ENCODE peak calls at places on chromosomes 6 and 20, in six cellular contexts. C is lower lobe of right lung, I is choroid plexus epithelial cell, Y is IMR-90, K is adrenal gland, M is thoracic aorta. E is an unnamed sample.

GRCh38 chr6:18280084-18280483 is 15.8 kb upstream of the DEK start:
- DNase-seq in C (no peak), I (no peak), Y (no peak), K (no peak), M (no peak), E (no peak)

GRCh38 chr20:60206259-60206658 is 248.0 kb downstream of the CDH26 start:
- DNase-seq in C (no peak), I (peak; percentile 37), Y (peak; percentile 49), K (no peak), M (no peak), E (no peak)

GRCh38 chr6:40688214-40688761 is 101.1 kb upstream of the LRFN2 start:
- DNase-seq in C (no peak), I (peak; percentile 16), Y (no peak), K (no peak), M (no peak), E (no peak)

GRCh38 chr20:36085686-36086267 is 68.8 kb upstream of the EPB41L1 start:
- DNase-seq in C (peak; percentile 70), I (peak; percentile 77), Y (peak; percentile 60), K (peak; percentile 47), M (no peak), E (peak; percentile 30)

GRCh38 chr6:92538926-92539325 is 880.4 kb downstream of the EPHA7 start:
- DNase-seq in C (no peak), I (peak; percentile 4), Y (no peak), K (no peak), M (no peak), E (no peak)

GRCh38 chr6:27551607-27552006 is 78.7 kb upstream of the ZNF184 start:
- DNase-seq in C (no peak), I (no peak), Y (no peak), K (no peak), M (no peak), E (no peak)

GRCh38 chr6:169861431-169862045 is 110.1 kb downstream of the ERMARD start:
- DNase-seq in C (no peak), I (no peak), Y (no peak), K (no peak), M (no peak), E (no peak)

GRCh38 chr6:10719386-10720228 is 3.3 kb upstream of the TMEM14C start:
- DNase-seq in C (no peak), I (peak; percentile 47), Y (no peak), K (peak; percentile 29), M (no peak), E (no peak)

GRCh38 chr6:144853603-144854002 is 568.5 kb downstream of the UTRN start:
- DNase-seq in C (no peak), I (no peak), Y (no peak), K (no peak), M (no peak), E (no peak)

GRCh38 chr6:2480267-2480966 is 235.0 kb upstream of the GMDS start:
- DNase-seq in C (no peak), I (peak; percentile 28), Y (no peak), K (peak; percentile 18), M (no peak), E (no peak)

GRCh38 chr6:2478200-2478599 is 232.8 kb upstream of the GMDS start:
- DNase-seq in C (no peak), I (peak; percentile 85), Y (peak; percentile 5), K (no peak), M (no peak), E (no peak)

GRCh38 chr6:2485116-2485515 is 239.7 kb upstream of the GMDS start:
- DNase-seq in C (no peak), I (no peak), Y (no peak), K (no peak), M (no peak), E (no peak)

GRCh38 chr6:2481307-2481706 is 235.9 kb upstream of the GMDS start:
- DNase-seq in C (no peak), I (no peak), Y (no peak), K (no peak), M (no peak), E (no peak)

GRCh38 chr6:2482773-2483172 is 237.4 kb upstream of the GMDS start:
- DNase-seq in C (no peak), I (no peak), Y (no peak), K (no peak), M (no peak), E (no peak)
- TF ChIP-seq CTCF in C (no peak), I (peak; percentile 24), Y (no peak), K (no peak), M (no peak), E (peak; percentile 33)

DNA sequence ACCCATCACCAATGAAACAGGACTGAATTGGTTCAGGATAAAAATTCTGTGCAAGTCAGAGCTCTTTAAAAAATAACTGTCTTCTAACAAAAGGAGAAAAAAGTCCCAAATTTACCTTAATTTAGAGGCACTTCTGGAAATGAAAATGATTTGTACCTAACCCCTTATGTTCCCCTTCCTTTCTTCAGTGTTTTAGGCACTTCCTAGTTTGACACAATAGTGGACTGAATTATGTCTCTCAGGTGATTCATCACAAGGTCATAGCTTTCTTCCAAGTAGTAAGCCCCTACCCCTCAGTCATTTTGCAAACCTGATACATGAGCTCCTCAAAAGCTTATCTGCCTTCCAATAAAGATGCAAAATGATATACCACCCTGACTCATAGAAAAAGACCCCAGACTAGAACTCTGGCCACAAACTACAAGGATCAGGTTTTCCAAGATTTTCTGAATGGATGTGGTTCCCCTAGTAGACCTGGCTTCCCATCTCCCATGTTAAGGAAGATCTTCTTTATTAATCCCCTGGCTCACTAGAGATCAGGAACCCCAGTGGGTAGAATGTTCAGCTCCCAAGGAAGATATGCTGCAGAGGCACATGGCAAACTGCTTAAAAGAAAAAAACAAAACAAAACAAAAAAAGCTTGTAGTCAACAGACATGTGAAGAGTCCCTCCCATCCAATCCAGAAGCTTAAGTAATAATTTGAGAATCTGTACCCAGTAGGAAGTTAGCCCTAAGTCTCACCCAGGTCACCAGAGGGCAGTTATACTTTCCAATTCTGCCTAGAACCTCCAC is 3.6 kb downstream of the PPP1R10 start:
- DNase-seq in C (no peak), I (peak; percentile 47), Y (peak; percentile 52), K (no peak), M (no peak), E (no peak)
- H3K4me3 ChIP-seq in C (no peak overlapping the region), I (no peak overlapping the region), Y (no peak overlapping the region), K (no peak overlapping the region), M (peak overlapping the region; percentile 76), E (no peak overlapping the region)

GRCh38 chr6:100176321-100176950 is 182.4 kb upstream of the MCHR2 start:
- DNase-seq in C (no peak), I (peak; percentile 84), Y (peak; percentile 74), K (no peak), M (no peak), E (peak; percentile 62)
- TF ChIP-seq CTCF in C (peak; percentile 19), I (peak; percentile 70), Y (peak; percentile 58), K (no peak), M (peak; percentile 14), E (peak; percentile 58)

GRCh38 chr6:31465718-31466117 is 32.2 kb upstream of the MICB start:
- DNase-seq in C (no peak), I (no peak), Y (no peak), K (no peak), M (no peak), E (no peak)

GRCh38 chr6:31466466-31466865 is 31.5 kb upstream of the MICB start:
- DNase-seq in C (no peak), I (no peak), Y (no peak), K (no peak), M (no peak), E (no peak)

GRCh38 chr6:31462964-31463940 is 34.7 kb upstream of the MICB start:
- DNase-seq in C (peak; percentile 88), I (peak; percentile 88), Y (peak; percentile 60), K (peak; percentile 91), M (peak; percentile 79), E (no peak)

GRCh38 chr6:31465185-31465536 is 32.8 kb upstream of the MICB start:
- DNase-seq in C (no peak), I (no peak), Y (no peak), K (no peak), M (no peak), E (no peak)

GRCh38 chr6:31464252-31465184 is 33.4 kb upstream of the MICB start:
- DNase-seq in C (no peak), I (no peak), Y (no peak), K (no peak), M (no peak), E (no peak)
- H3K4me3 ChIP-seq in C (peak overlapping the region; percentile 67), I (no peak overlapping the region), Y (no peak overlapping the region), K (no peak overlapping the region), M (peak overlapping the region; percentile 74), E (no peak overlapping the region)

DNA sequence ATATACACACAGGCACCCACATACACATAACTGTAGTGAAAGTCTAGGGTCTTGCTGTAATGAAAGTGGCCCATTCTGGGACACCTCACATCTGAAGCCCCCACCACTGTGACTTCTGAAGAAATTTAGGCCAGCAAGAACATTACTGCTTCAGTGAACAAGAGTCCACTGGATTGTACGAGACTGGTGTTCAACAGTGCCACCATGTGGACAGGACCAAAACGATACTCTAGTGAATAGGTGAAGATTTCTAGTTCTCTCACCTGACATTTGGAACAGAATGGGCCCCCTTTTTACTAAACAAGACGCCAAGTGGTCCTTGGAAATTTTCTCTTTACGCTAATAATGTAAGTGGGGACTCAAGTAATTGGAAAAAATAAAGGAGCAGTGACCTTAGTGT is 156.9 kb downstream of the MAFB start:
- DNase-seq in C (no peak), I (peak; percentile 47), Y (no peak), K (no peak), M (no peak), E (no peak)
- TF ChIP-seq CTCF in C (peak; percentile 13), I (peak; percentile 53), Y (no peak), K (peak; percentile 11), M (no peak), E (peak; percentile 32)

DNA sequence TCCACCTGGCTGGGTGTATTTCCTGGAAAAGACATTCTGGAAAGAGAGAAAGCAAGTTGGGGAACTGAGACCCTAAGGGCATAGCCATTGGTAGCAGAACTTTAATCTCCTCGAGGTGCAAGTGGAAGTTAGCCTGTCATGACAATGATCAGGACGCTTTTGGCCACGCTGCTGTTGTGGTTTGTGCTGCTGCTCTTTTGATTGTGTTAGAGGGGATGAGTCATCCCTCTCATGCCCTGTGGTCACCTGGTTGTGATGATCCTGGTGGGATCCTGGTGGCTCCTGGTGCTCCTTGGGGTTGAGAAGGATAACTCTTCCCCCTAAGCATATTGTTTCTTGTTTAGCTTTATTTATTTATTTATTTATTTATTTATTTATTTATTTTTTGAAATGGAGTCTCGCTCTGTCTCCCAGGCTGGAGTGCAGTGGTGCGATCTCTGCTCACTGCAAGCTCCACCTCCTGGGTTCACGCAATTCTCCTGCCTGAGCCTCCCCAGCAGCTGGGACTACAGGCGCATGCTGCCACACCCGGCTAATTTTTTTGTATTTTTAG is 350.3 kb downstream of the KIF16B start:
- DNase-seq in C (no peak), I (no peak), Y (no peak), K (no peak), M (no peak), E (no peak)
- H3K4me3 ChIP-seq in C (no peak overlapping the region), I (no peak overlapping the region), Y (no peak overlapping the region), K (no peak overlapping the region), M (no peak overlapping the region), E (no peak overlapping the region)

DNA sequence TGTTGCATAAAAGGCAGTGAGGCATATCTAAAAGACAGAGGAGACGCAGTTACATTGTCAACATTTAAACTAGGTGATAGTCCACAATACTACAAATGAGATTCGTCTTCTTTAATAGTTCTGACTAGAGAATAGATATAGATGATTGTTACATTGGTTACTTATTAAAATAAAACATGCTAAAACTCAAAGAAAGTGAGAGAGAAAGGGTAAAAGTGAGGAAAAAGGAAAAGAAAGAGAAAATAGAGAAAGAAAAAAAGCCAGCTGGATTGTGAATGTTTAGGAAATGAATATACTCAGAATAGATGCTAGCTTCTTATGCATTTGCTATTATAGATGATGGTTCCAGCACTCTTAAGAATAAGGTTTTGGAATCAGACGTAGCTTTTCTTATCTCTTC is 27.7 kb upstream of the FAM162B start:
- DNase-seq in C (no peak), I (no peak), Y (no peak), K (no peak), M (no peak), E (no peak)
- TF ChIP-seq CTCF in C (no peak), I (no peak), Y (no peak), K (no peak), M (no peak), E (no peak)

GRCh38 chr6:83861077-83861476 is 1.6 kb downstream of the CYB5R4 start:
- DNase-seq in C (no peak), I (no peak), Y (no peak), K (no peak), M (no peak), E (no peak)
- H3K4me3 ChIP-seq in C (peak overlapping the region; percentile 85), I (no peak overlapping the region), Y (no peak overlapping the region), K (no peak overlapping the region), M (peak overlapping the region; percentile 10), E (no peak overlapping the region)